ENCODE peak calls at places on chromosomes 6 and 20, in four cellular contexts. C is AG09309; B is CD8-positive, alpha-beta T cell; L is A673. J is an unnamed sample.

GRCh38 chr6:7624781-7625710 is 35.0 kb downstream of the SNRNP48 start:
- DNase-seq in C (no peak), B (no peak), L (peak; percentile 67), J (no peak)

GRCh38 chr6:75818061-75818855 is 69.2 kb downstream of the MYO6 start:
- DNase-seq in C (no peak), B (no peak), L (no peak), J (no peak)

GRCh38 chr6:88870728-88871330 is 92.6 kb downstream of the RNGTT start:
- DNase-seq in C (no peak), B (peak; percentile 47), L (peak; percentile 70), J (peak; percentile 73)

GRCh38 chr20:50140339-50140859 is 13.1 kb downstream of the PEDS1 start:
- DNase-seq in C (no peak), B (no peak), L (no peak), J (no peak)

GRCh38 chr6:11947063-11947462 is 65.0 kb upstream of the HIVEP1 start:
- DNase-seq in C (no peak), B (no peak), L (no peak), J (peak; percentile 19)

GRCh38 chr20:36862857-36863668 is 12.9 kb upstream of the TLDC2 start:
- DNase-seq in C (no peak), B (no peak), L (no peak), J (no peak)

GRCh38 chr6:17741507-17741906 is 34.8 kb upstream of the NUP153 start:
- DNase-seq in C (no peak), B (no peak), L (no peak), J (no peak)

GRCh38 chr6:31582230-31582601 is at the start of gene LTB:
- DNase-seq in C (no peak), B (peak; percentile 68), L (no peak), J (no peak)

GRCh38 chr20:49575551-49576060 is 7.7 kb upstream of the PTGIS start:
- DNase-seq in C (no peak), B (no peak), L (no peak), J (peak; percentile 44)

GRCh38 chr20:20824924-20825584 is 112.6 kb upstream of the RALGAPA2 start:
- DNase-seq in C (no peak), B (peak; percentile 52), L (peak; percentile 83), J (peak; percentile 74)

GRCh38 chr20:44738779-44739477 is 6.7 kb upstream of the KCNK15 start:
- DNase-seq in C (no peak), B (no peak), L (peak; percentile 78), J (peak; percentile 98)

GRCh38 chr6:166257911-166258318 is 50.3 kb downstream of the PRR18 start:
- DNase-seq in C (no peak), B (no peak), L (no peak), J (no peak)

GRCh38 chr6:168890306-168890995 is 363.2 kb downstream of the THBS2 start:
- DNase-seq in C (no peak), B (no peak), L (no peak), J (no peak)

GRCh38 chr6:137692806-137693205 is 174.3 kb upstream of the TNFAIP3 start:
- DNase-seq in C (no peak), B (no peak), L (no peak), J (no peak)

GRCh38 chr6:133286765-133287164 is 45.6 kb downstream of the EYA4 start:
- DNase-seq in C (no peak), B (no peak), L (peak; percentile 80), J (peak; percentile 9)

GRCh38 chr6:31498748-31499147 is 803 bp downstream of the MICB start:
- DNase-seq in C (no peak), B (no peak), L (peak; percentile 16), J (no peak)

GRCh38 chr20:57957397-57958049 is 247.7 kb upstream of the PMEPA1 start:
- DNase-seq in C (peak; percentile 32), B (no peak), L (no peak), J (no peak)

GRCh38 chr6:18491303-18492090 is 104.3 kb downstream of the RNF144B start:
- DNase-seq in C (no peak), B (no peak), L (no peak), J (no peak)

GRCh38 chr6:111553580-111553979 is 52.1 kb downstream of the TRAF3IP2 start:
- DNase-seq in C (no peak), B (no peak), L (no peak), J (no peak)

GRCh38 chr6:138115877-138116660 is 8.8 kb upstream of the PERP start:
- DNase-seq in C (peak; percentile 40), B (peak; percentile 36), L (peak; percentile 77), J (peak; percentile 82)

GRCh38 chr6:77106992-77107391 is 356.3 kb downstream of the HTR1B start:
- DNase-seq in C (no peak), B (no peak), L (no peak), J (no peak)

GRCh38 chr6:83057705-83058321 is 7.8 kb downstream of the UBE3D start:
- DNase-seq in C (no peak), B (peak; percentile 14), L (peak; percentile 80), J (peak; percentile 56)

GRCh38 chr6:43544461-43544860 is 27.6 kb downstream of the POLR1C start:
- DNase-seq in C (no peak), B (no peak), L (no peak), J (no peak)

GRCh38 chr20:24118781-24119175 is 130.2 kb upstream of the GGTLC1 start:
- DNase-seq in C (no peak), B (no peak), L (peak; percentile 52), J (peak; percentile 25)

GRCh38 chr6:91087864-91088263 is 501.0 kb upstream of the MAP3K7 start:
- DNase-seq in C (no peak), B (no peak), L (no peak), J (no peak)

GRCh38 chr6:63817492-63818050 is 182.0 kb downstream of the PHF3 start:
- DNase-seq in C (no peak), B (no peak), L (no peak), J (no peak)

GRCh38 chr20:34525709-34526416 is 9.6 kb downstream of the DYNLRB1 start:
- DNase-seq in C (peak; percentile 97), B (no peak), L (peak; percentile 10), J (no peak)

GRCh38 chr6:16276991-16277981 is 38.9 kb downstream of the GMPR start:
- DNase-seq in C (peak; percentile 52), B (no peak), L (peak; percentile 80), J (peak; percentile 90)

GRCh38 chr6:22349528-22349927 is 52.7 kb upstream of the PRL start:
- DNase-seq in C (no peak), B (no peak), L (no peak), J (no peak)

GRCh38 chr20:49768204-49769124 is 44.2 kb upstream of the SLC9A8 start:
- DNase-seq in C (peak; percentile 87), B (no peak), L (no peak), J (no peak)

GRCh38 chr6:43368517-43369160 is 808 bp downstream of the ZNF318 start:
- DNase-seq in C (no peak), B (peak; percentile 15), L (peak; percentile 59), J (peak; percentile 71)

GRCh38 chr20:48242623-48243022 is 457.3 kb upstream of the SULF2 start:
- DNase-seq in C (no peak), B (no peak), L (no peak), J (no peak)

GRCh38 chr20:38307371-38308046 is 3.6 kb downstream of the BPI start:
- DNase-seq in C (peak; percentile 48), B (no peak), L (no peak), J (peak; percentile 57)

GRCh38 chr6:128672023-128672422 is 151.6 kb upstream of the PTPRK start:
- DNase-seq in C (no peak), B (no peak), L (no peak), J (peak; percentile 50)

GRCh38 chr20:8361008-8361652 is 229.1 kb downstream of the PLCB1 start:
- DNase-seq in C (no peak), B (no peak), L (peak; percentile 9), J (peak; percentile 17)

GRCh38 chr6:9834233-9834632 is 580.6 kb downstream of the TFAP2A start:
- DNase-seq in C (no peak), B (no peak), L (no peak), J (no peak)

GRCh38 chr6:127300411-127300810 is 33.7 kb downstream of the RNF146 start:
- DNase-seq in C (peak; percentile 54), B (no peak), L (peak; percentile 66), J (peak; percentile 47)

GRCh38 chr20:38418509-38419204 is 16.5 kb downstream of the SNHG17 start:
- DNase-seq in C (no peak), B (no peak), L (no peak), J (peak; percentile 47)

GRCh38 chr20:56537997-56538396 is 5.0 kb downstream of the FAM209B start:
- DNase-seq in C (no peak), B (no peak), L (no peak), J (no peak)

GRCh38 chr6:938271-939046 is 245.5 kb upstream of the EXOC2 start:
- DNase-seq in C (no peak), B (no peak), L (no peak), J (no peak)

J was measured in NCI-H82.